ENCODE peak calls at places on chromosomes 11 and 22, in seven cellular contexts. G is brain microvascular endothelial cell, L is thoracic aorta, O is kidney, P is heart right ventricle, Q is heart left ventricle, H is lower lobe of right lung. U is an unnamed sample.

GRCh38 chr11:102168483-102168882 is 58.2 kb downstream of the YAP1 start:
- DNase-seq in G (no peak), L (no peak), O (no peak), P (no peak), Q (no peak), H (no peak), U (no peak)

GRCh38 chr11:70381872-70382842 is 16.2 kb upstream of the CTTN start:
- DNase-seq in G (peak), L (no peak), O (no peak), P (no peak), Q (no peak), H (no peak), U (peak)

GRCh38 chr22:19631899-19632670 is 82.2 kb upstream of the SEPTIN5 start:
- DNase-seq in G (peak), L (no peak), O (peak), P (no peak), Q (no peak), H (no peak), U (peak)

GRCh38 chr11:47672283-47672730 is 29.9 kb upstream of the MTCH2 start:
- DNase-seq in G (peak), L (no peak), O (no peak), P (no peak), Q (no peak), H (no peak), U (no peak)

GRCh38 chr11:102223859-102224258 is 93.4 kb upstream of the BIRC3 start:
- DNase-seq in G (no peak), L (no peak), O (no peak), P (no peak), Q (no peak), H (no peak), U (no peak)

GRCh38 chr11:78841451-78842060 is 266.9 kb upstream of the NARS2 start:
- DNase-seq in G (no peak), L (no peak), O (no peak), P (no peak), Q (no peak), H (no peak), U (no peak)

GRCh38 chr11:66978229-66978628 is 3.1 kb downstream of the C11orf86 start:
- DNase-seq in G (no peak), L (no peak), O (no peak), P (no peak), Q (no peak), H (no peak), U (no peak)

GRCh38 chr11:121553806-121554205 is 101.0 kb upstream of the SORL1-AS1 start:
- DNase-seq in G (peak), L (no peak), O (no peak), P (no peak), Q (no peak), H (no peak), U (no peak)

GRCh38 chr11:131371791-131372104 is 1.3 kb downstream of the NTM start:
- DNase-seq in G (no peak), L (no peak), O (no peak), P (no peak), Q (no peak), H (no peak), U (no peak)

GRCh38 chr11:3091846-3092602 is 34.8 kb upstream of the CARS1 start:
- DNase-seq in G (peak), L (no peak), O (peak), P (peak), Q (peak), H (peak), U (no peak)

GRCh38 chr11:94781822-94782221 is 13.7 kb downstream of the AMOTL1 start:
- DNase-seq in G (peak), L (no peak), O (no peak), P (no peak), Q (no peak), H (no peak), U (no peak)
- H3K27ac ChIP-seq in G (peak), L (no peak), O (no peak), P (no peak), Q (peak), H (no peak), U (no peak)

DNA sequence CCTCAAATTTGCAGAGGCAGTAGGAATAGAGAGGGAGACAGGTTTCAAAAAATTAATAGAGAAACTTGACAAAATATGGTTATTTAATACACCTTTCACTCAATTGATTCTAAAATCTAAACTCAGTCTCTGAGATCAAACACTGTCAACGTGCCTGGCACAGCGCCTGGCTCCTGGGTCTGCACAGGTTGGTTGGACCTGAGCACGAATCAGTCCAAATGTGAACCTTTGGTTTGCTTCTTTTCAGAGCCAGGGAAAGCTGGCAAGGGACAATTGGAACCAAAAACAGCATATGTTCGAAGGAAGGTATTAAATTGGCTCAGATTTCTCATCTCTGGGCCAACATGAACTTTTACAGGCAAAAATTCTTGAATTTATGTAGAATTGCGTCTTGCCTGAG is 441.9 kb upstream of the B3GAT1 start:
- DNase-seq in G (no peak), L (no peak), O (no peak), P (no peak), Q (no peak), H (no peak), U (no peak)
- H3K4me3 ChIP-seq in G (no peak), L (no peak), O (no peak), P (no peak), Q (no peak), H (no peak), U (no peak)

GRCh38 chr11:72553748-72554147 is 119.4 kb upstream of the CLPB start:
- DNase-seq in G (no peak), L (no peak), O (no peak), P (no peak), Q (no peak), H (no peak), U (no peak)
- TF ChIP-seq CTCF in G (peak), L (no peak), O (no peak), P (no peak), Q (no peak), H (peak), U (no peak)

DNA sequence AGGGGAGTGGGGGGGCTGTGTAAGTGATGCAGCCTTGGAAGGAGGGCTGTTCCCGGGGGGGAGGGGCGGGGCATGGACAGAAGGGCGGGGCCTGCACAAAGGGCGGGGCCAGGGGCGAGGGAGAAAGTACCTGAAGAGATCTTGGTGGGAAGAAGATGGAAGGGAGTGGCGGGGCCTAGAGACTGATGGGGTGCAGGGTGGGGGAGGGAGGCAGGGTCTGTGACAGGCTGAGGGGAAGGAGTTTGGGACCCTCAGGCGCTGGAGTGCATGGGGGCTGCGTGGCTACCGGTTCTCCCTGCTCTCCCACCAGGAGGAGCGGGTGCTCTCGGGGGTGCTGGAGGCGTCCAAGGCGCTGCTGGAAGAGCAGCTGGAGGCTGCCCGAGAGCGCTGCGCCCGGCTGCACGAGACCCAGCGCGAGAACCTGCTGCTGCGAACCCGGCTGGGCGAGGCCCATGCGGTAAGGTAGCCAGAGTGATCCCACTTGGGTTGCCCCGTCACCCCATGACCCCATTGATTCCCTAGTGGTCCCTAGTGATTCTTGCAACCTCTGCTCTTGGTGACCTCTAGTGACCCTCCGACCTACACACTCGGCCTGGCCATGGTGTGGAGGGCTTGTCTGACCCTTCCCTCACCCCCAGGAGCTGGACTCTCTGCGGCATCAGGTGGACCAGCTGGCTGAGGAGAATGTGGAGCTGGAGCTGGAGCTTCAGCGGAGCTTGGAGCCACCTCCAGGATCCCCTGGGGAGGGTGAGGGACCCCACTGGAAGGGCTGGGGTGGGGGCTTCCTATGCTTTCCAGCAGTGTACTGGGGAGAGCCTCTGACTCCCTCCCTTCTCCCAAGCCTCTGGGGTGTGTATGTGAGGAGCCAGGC is 3.1 kb downstream of the CCDC88B start:
- DNase-seq in G (peak), L (no peak), O (no peak), P (no peak), Q (no peak), H (no peak), U (no peak)
- H3K27ac ChIP-seq in G (no peak), L (no peak), O (no peak), P (no peak), Q (no peak), H (no peak), U (no peak)

DNA sequence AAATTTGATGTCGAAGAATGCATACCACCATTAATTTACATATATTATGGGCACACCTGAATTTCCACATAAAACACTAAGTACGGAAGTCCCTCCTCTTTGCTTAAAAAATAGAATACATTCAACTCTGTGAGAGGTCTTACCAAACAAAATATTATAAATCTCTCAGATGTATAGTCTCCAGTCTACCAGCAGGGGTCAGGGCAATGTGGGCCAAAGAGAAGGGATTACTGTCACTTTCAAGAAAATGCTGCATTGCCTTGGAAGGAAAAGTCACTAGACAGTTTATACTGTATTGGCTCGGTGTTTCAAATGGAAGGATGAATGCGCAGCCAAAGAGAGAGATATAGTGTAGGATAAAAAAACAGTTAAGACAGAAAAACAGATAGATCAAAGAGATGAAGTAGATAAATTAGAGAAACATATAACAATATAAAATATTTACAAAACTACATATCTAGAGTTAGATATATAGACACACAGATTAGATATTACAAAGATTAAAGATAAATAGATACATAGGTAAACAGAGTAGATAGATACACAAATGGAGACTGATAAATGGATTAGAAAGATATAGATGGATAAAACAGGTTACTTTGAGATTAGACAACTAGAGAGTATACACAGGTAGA is 20.9 kb downstream of the SERGEF start:
- DNase-seq in G (no peak), L (no peak), O (no peak), P (peak), Q (no peak), H (no peak), U (peak)
- H3K4me3 ChIP-seq in G (no peak), L (no peak), O (no peak), P (no peak), Q (no peak), H (no peak), U (no peak)

GRCh38 chr22:38792833-38793232 is 1.1 kb downstream of the DNAL4 start:
- DNase-seq in G (peak), L (no peak), O (no peak), P (no peak), Q (no peak), H (no peak), U (no peak)
- TF ChIP-seq CTCF in G (no peak), L (no peak), O (no peak), P (no peak), Q (no peak), H (no peak), U (no peak)

GRCh38 chr22:40606306-40606705 is 30.2 kb downstream of the MRTFA start:
- DNase-seq in G (no peak), L (no peak), O (no peak), P (no peak), Q (no peak), H (no peak), U (no peak)
- H3K27ac ChIP-seq in G (no peak), L (no peak), O (peak), P (no peak), Q (no peak), H (no peak), U (no peak)

GRCh38 chr11:33110083-33110482 is 51.2 kb downstream of the CSTF3 start:
- DNase-seq in G (no peak), L (no peak), O (no peak), P (no peak), Q (no peak), H (no peak), U (peak)

GRCh38 chr11:33103836-33104235 is 57.4 kb downstream of the CSTF3 start:
- DNase-seq in G (no peak), L (no peak), O (no peak), P (no peak), Q (no peak), H (no peak), U (no peak)

GRCh38 chr11:33109242-33109641 is 52.0 kb downstream of the CSTF3 start:
- DNase-seq in G (no peak), L (no peak), O (no peak), P (no peak), Q (no peak), H (no peak), U (no peak)
- H3K4me3 ChIP-seq in G (no peak), L (no peak), O (no peak), P (no peak), Q (no peak), H (no peak), U (no peak)

GRCh38 chr11:11789735-11790369 is 51.9 kb upstream of the USP47 start:
- DNase-seq in G (peak), L (no peak), O (no peak), P (no peak), Q (no peak), H (no peak), U (no peak)
- TF ChIP-seq CTCF in G (peak), L (peak), O (no peak), P (peak), Q (no peak), H (peak), U (peak)

U was measured in AG04450.